ENCODE peak calls at places on chromosomes 16 and 17, in eight cellular contexts. I is tibial nerve, S is dorsolateral prefrontal cortex, B is foreskin fibroblast, G is thoracic aorta, C is fibroblast of mammary gland, L is heart left ventricle, R is AG10803. D is an unnamed sample.

GRCh38 chr16:50881953-50882352 is 140.1 kb downstream of the CYLD start:
- DNase-seq in I (no peak), S (no peak), B (no peak), G (no peak), C (no peak), L (no peak), R (no peak), D (no peak)

GRCh38 chr17:40063034-40063765 is 435 bp downstream of the THRA start:
- DNase-seq in I (no peak), S (no peak), B (peak; percentile 54), G (no peak), C (no peak), L (peak; percentile 78), R (peak; percentile 37), D (no peak)

GRCh38 chr17:4706121-4706520 is 2.2 kb upstream of the PELP1 start:
- DNase-seq in I (no peak), S (no peak), B (peak; percentile 80), G (no peak), C (peak; percentile 63), L (no peak), R (peak; percentile 28), D (peak; percentile 23)

GRCh38 chr17:36937961-36938565 is 788 bp downstream of the LHX1 start:
- DNase-seq in I (no peak), S (no peak), B (peak; percentile 35), G (no peak), C (peak; percentile 16), L (no peak), R (no peak), D (no peak)

GRCh38 chr16:77850637-77851330 is 62.4 kb downstream of the VAT1L start:
- DNase-seq in I (no peak), S (no peak), B (no peak), G (no peak), C (peak; percentile 11), L (no peak), R (peak; percentile 36), D (no peak)

GRCh38 chr16:11094075-11094593 is 149.8 kb downstream of the CLEC16A start:
- DNase-seq in I (no peak), S (no peak), B (peak; percentile 59), G (no peak), C (no peak), L (no peak), R (peak; percentile 44), D (no peak)

GRCh38 chr16:1013593-1013900 is 32.0 kb downstream of the SOX8 start:
- DNase-seq in I (no peak), S (no peak), B (no peak), G (no peak), C (no peak), L (no peak), R (no peak), D (no peak)

GRCh38 chr17:46121165-46121764 is 72.0 kb downstream of the KANSL1 start:
- DNase-seq in I (no peak), S (no peak), B (no peak), G (no peak), C (no peak), L (no peak), R (no peak), D (no peak)

DNA sequence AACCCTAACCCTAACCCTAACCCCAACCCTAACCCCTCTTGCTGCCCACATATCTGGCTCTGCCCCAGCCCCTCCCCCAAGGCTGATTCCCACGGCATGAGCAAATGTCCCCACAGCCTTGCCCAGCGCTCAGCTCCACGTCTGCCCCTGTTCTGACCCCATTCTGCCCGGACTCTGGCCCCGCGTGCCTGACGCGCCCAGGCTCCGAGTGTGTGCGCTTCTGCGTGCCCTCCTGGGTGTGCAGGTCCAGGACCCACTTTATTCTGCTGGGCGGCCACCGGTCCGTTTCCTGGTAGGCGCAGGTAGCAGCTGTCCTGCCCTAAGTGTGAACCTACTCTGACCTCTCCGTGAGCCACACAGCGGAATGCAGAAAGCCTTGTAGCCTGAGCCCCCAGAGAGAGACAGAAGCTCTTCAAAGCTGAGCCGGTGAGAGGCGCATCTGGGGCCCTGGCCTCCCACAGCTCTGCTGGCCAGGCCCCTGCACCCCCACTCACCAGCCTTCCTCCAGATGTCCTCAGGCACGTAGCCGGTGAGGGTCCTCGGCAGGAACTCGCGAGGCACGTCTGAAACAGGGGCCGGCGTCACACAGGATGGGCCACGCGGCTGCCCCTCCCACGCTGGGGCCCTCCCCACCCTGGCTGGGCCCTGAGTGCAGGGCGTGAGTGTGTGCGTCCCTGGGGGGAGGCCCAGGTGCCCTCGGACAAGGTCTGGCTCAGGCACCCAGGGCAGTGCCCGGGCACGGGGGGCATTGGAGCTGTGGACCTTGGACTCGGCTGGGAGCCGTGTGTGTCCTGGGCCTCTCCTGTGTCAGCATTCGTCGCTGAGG is 14.0 kb upstream of the PABPN1L start:
- DNase-seq in I (no peak), S (no peak), B (no peak), G (no peak), C (no peak), L (no peak), R (no peak), D (no peak)
- H3K4me3 ChIP-seq in I (no peak overlapping the region), S (no peak overlapping the region), B (no peak overlapping the region), G (no peak overlapping the region), C (no peak overlapping the region), L (no peak overlapping the region), R (no peak overlapping the region), D (no peak overlapping the region)

GRCh38 chr16:90040152-90041023 is 21.1 kb upstream of the DBNDD1 start:
- DNase-seq in I (no peak), S (no peak), B (no peak), G (no peak), C (no peak), L (no peak), R (no peak), D (no peak)

GRCh38 chr16:90035902-90036301 is 16.6 kb upstream of the DBNDD1 start:
- DNase-seq in I (no peak), S (no peak), B (no peak), G (no peak), C (no peak), L (no peak), R (no peak), D (no peak)

GRCh38 chr16:90032664-90033346 is 13.5 kb upstream of the DBNDD1 start:
- DNase-seq in I (no peak), S (no peak), B (peak; percentile 56), G (no peak), C (peak; percentile 71), L (peak; percentile 43), R (peak; percentile 49), D (no peak)

GRCh38 chr16:90034504-90034903 is 15.2 kb upstream of the DBNDD1 start:
- DNase-seq in I (no peak), S (no peak), B (no peak), G (no peak), C (no peak), L (no peak), R (no peak), D (no peak)

GRCh38 chr16:90037202-90037765 is 18.0 kb upstream of the DBNDD1 start:
- DNase-seq in I (no peak), S (no peak), B (no peak), G (no peak), C (no peak), L (no peak), R (no peak), D (no peak)
- H3K4me3 ChIP-seq in I (no peak overlapping the region), S (no peak overlapping the region), B (no peak overlapping the region), G (no peak overlapping the region), C (no peak overlapping the region), L (no peak overlapping the region), R (no peak overlapping the region), D (no peak overlapping the region)

GRCh38 chr16:19716183-19716582 is 1.8 kb downstream of the KNOP1 start:
- DNase-seq in I (no peak), S (no peak), B (no peak), G (no peak), C (no peak), L (no peak), R (no peak), D (no peak)
- H3K4me3 ChIP-seq in I (peak overlapping the region; percentile 71), S (no peak overlapping the region), B (no peak overlapping the region), G (no peak overlapping the region), C (no peak overlapping the region), L (peak overlapping the region; percentile 97), R (no peak overlapping the region), D (no peak overlapping the region)

DNA sequence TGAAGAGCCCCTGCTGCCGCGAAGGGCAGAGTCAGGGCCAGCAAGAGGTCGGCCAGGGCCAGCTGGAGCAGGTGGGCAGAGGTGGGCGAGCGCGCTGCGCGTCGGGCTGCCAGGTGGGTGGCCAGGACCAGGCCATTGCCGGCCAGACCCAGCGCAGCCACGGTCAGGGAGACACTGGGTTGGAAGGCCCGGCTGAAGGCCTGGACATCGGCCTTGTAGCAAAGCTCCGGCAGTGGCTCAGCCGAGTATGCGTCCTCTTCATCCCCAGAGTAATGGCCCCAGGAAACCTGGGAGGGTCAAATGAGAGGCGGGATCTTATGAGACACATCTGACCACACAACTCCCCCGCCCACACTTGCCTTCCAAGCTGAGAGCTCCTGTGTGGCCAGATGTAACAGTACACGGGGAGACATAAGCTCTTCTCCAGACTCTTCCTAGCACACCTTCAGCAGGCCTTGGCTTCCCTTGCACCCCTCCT is 1.3 kb downstream of the CCR10 start:
- DNase-seq in I (no peak), S (no peak), B (peak; percentile 43), G (no peak), C (peak; percentile 78), L (peak; percentile 72), R (peak; percentile 7), D (no peak)
- H3K4me3 ChIP-seq in I (peak overlapping the region; percentile 98), S (peak overlapping the region; percentile 57), B (peak overlapping the region; percentile 24), G (peak overlapping the region; percentile 93), C (peak overlapping the region; percentile 12), L (peak overlapping the region; percentile 82), R (peak overlapping the region; percentile 40), D (peak overlapping the region; percentile 29)

DNA sequence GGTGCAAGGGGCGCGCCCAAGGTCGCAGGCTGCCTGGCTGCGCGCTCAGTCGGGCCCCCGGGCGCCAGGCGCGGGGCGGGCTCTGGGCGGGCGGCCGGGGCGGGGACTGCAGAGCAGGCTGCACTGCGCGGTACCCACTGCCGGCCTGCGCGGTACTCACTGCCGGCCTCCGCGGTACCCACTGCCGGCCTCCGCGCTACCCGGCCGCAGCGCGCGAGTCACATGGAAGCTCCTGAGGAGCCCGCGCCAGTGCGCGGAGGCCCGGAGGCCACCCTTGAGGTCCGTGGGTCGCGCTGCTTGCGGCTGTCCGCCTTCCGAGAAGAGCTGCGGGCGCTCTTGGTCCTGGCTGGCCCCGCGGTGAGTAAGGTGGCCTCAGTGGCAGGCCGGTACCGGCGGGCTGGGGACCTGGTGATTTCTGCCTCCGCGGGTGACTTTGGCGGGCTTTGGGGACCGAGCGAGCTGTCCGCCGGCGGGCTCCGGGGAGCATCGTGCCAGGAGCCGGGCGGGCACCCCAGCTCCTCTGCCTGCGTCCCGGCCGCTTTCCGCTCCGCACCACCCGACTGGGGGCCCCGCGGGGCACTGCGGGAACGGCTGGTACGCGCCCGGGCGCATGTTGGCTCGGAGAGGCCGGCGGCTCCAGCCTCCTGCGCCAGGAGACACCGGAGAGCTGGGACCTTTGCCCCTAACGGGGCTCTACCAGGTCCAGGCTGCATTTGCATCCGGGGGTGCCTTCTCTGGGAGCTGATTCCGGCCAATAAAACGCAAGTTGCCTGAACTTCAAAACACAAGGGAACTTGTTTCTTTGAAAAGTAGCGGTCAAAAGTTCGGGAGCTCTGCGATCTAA is at the start of gene SLC47A1:
- DNase-seq in I (no peak), S (peak; percentile 16), B (peak; percentile 36), G (no peak), C (no peak), L (peak; percentile 66), R (no peak), D (no peak)
- H3K4me3 ChIP-seq in I (peak within 1 kb of the TSS; percentile 60), S (peak within 1 kb of the TSS; percentile 61), B (peak within 1 kb of the TSS; percentile 35), G (peak within 1 kb of the TSS; percentile 77), C (peak within 1 kb of the TSS; percentile 38), L (peak within 1 kb of the TSS; percentile 67), R (peak within 1 kb of the TSS; percentile 31), D (peak within 1 kb of the TSS; percentile 36)

GRCh38 chr16:3174618-3175148 is 13.3 kb upstream of the OR1F1 start:
- DNase-seq in I (no peak), S (no peak), B (no peak), G (no peak), C (no peak), L (peak; percentile 14), R (no peak), D (no peak)
- H3K4me3 ChIP-seq in I (no peak overlapping the region), S (no peak overlapping the region), B (no peak overlapping the region), G (no peak overlapping the region), C (peak overlapping the region; percentile 20), L (no peak overlapping the region), R (no peak overlapping the region), D (no peak overlapping the region)

D was measured in skeletal muscle cell.